ENCODE peak calls at places on chromosomes 13 and 19, in six cellular contexts. J is C1 segment of cervical spinal cord; C is mesendoderm; F is stimulated activated CD8-positive, alpha-beta memory T cell treated with anti-CD3 and anti-CD28 coated beads, Interleukin-4, amount 100 ng/mL, for 24 hours; D is activated CD4-positive, alpha-beta T cell treated with anti-CD3 and anti-CD28 coated beads, Interleukin-2, amount 10 ng/mL, durations not matched to agents 7 days and 5 days; E is nephron progenitor cell. B is an unnamed sample.

GRCh38 chr13:89584058-89584457 is 1763.4 kb upstream of the MIR17HG start:
- DNase-seq in J (no peak), C (peak), F (no peak), D (no peak), E (no peak), B (no peak)

GRCh38 chr13:98751397-98752110 is 918 bp downstream of the SLC15A1 start:
- DNase-seq in J (no peak), C (peak), F (no peak), D (no peak), E (peak), B (no peak)

GRCh38 chr19:48807590-48808308 is 3.1 kb downstream of the BCAT2 start:
- DNase-seq in J (no peak), C (no peak), F (no peak), D (no peak), E (peak), B (no peak)

GRCh38 chr19:14175351-14175792 is 30.6 kb downstream of the ADGRL1 start:
- DNase-seq in J (no peak), C (no peak), F (no peak), D (no peak), E (no peak), B (no peak)

GRCh38 chr13:34020388-34020787 is 202.4 kb downstream of the RFC3 start:
- DNase-seq in J (no peak), C (no peak), F (no peak), D (no peak), E (no peak), B (no peak)

GRCh38 chr13:114334305-114335053 is 20.2 kb downstream of the CHAMP1 start:
- DNase-seq in J (no peak), C (no peak), F (no peak), D (no peak), E (no peak), B (peak)

GRCh38 chr19:34403784-34404108 is 453 bp upstream of the PDCD2L start:
- DNase-seq in J (no peak), C (no peak), F (no peak), D (no peak), E (no peak), B (no peak)

GRCh38 chr13:110495376-110495775 is 66.1 kb downstream of the RAB20 start:
- DNase-seq in J (no peak), C (no peak), F (no peak), D (no peak), E (no peak), B (no peak)

GRCh38 chr13:27036236-27036981 is 135.2 kb downstream of the USP12 start:
- DNase-seq in J (no peak), C (peak), F (no peak), D (no peak), E (no peak), B (no peak)

GRCh38 chr19:27906081-27906480 is 1306.9 kb downstream of the UQCRFS1 start:
- DNase-seq in J (peak), C (no peak), F (no peak), D (no peak), E (no peak), B (no peak)

GRCh38 chr13:98773921-98774320 is 21.4 kb upstream of the SLC15A1 start:
- DNase-seq in J (no peak), C (no peak), F (no peak), D (no peak), E (no peak), B (no peak)

GRCh38 chr13:20981370-20982095 is 79.0 kb upstream of the XPO4 start:
- DNase-seq in J (no peak), C (no peak), F (no peak), D (no peak), E (no peak), B (no peak)

GRCh38 chr13:100438059-100438788 is 150.4 kb downstream of the GGACT start:
- DNase-seq in J (no peak), C (no peak), F (no peak), D (no peak), E (no peak), B (no peak)

GRCh38 chr13:48493076-48493765 is 39.7 kb downstream of the RCBTB2 start:
- DNase-seq in J (no peak), C (no peak), F (no peak), D (no peak), E (no peak), B (no peak)

GRCh38 chr13:34762312-34762711 is 179.8 kb upstream of the NBEA start:
- DNase-seq in J (no peak), C (no peak), F (no peak), D (no peak), E (no peak), B (no peak)

GRCh38 chr13:46168341-46168740 is 13.6 kb downstream of the LCP1 start:
- DNase-seq in J (no peak), C (no peak), F (peak), D (no peak), E (peak), B (peak)

GRCh38 chr13:112972867-112973576 is 4.0 kb downstream of the MCF2L start:
- DNase-seq in J (no peak), C (no peak), F (no peak), D (no peak), E (no peak), B (no peak)

GRCh38 chr19:47716270-47716937 is 3.2 kb downstream of the EHD2 start:
- DNase-seq in J (no peak), C (no peak), F (no peak), D (no peak), E (no peak), B (no peak)

GRCh38 chr19:5897189-5897969 is 6.2 kb downstream of the NDUFA11 start:
- DNase-seq in J (no peak), C (no peak), F (no peak), D (no peak), E (no peak), B (no peak)

GRCh38 chr19:2629491-2630351 is 72.8 kb downstream of the GNG7 start:
- DNase-seq in J (no peak), C (no peak), F (no peak), D (no peak), E (no peak), B (no peak)

GRCh38 chr13:33525759-33526158 is 240.2 kb upstream of the STARD13 start:
- DNase-seq in J (no peak), C (no peak), F (no peak), D (no peak), E (no peak), B (no peak)

GRCh38 chr13:80528733-80529132 is 187.8 kb upstream of the SPRY2 start:
- DNase-seq in J (no peak), C (no peak), F (no peak), D (no peak), E (no peak), B (no peak)

GRCh38 chr13:65468628-65469027 is 1761.5 kb downstream of the PCDH9 start:
- DNase-seq in J (no peak), C (no peak), F (no peak), D (no peak), E (no peak), B (no peak)

GRCh38 chr19:22832031-22832762 is at the start of gene ZNF723:
- DNase-seq in J (no peak), C (no peak), F (no peak), D (no peak), E (no peak), B (no peak)

GRCh38 chr13:27770809-27771208 is 21.5 kb upstream of the GSX1 start:
- DNase-seq in J (no peak), C (peak), F (no peak), D (peak), E (no peak), B (peak)

GRCh38 chr19:12840091-12841079 is 2.1 kb downstream of the MAST1 start:
- DNase-seq in J (no peak), C (peak), F (no peak), D (peak), E (peak), B (peak)

GRCh38 chr19:10640361-10640760 is 13.8 kb upstream of the ILF3 start:
- DNase-seq in J (no peak), C (no peak), F (no peak), D (no peak), E (no peak), B (no peak)

GRCh38 chr13:35987572-35988513 is 143.3 kb downstream of the DCLK1 start:
- DNase-seq in J (no peak), C (no peak), F (no peak), D (no peak), E (no peak), B (no peak)

GRCh38 chr19:55355213-55355821 is 798 bp upstream of the COX6B2 start:
- DNase-seq in J (no peak), C (no peak), F (no peak), D (no peak), E (no peak), B (no peak)

GRCh38 chr19:570315-570714 is 2.1 kb upstream of the BSG start:
- DNase-seq in J (no peak), C (no peak), F (no peak), D (no peak), E (no peak), B (no peak)

GRCh38 chr19:35932291-35932936 is 3.8 kb upstream of the LRFN3 start:
- DNase-seq in J (no peak), C (no peak), F (no peak), D (no peak), E (no peak), B (no peak)